ENCODE peak calls at places on chromosomes 7 and 10, in five cellular contexts. One of them, this sample, is unnamed.
A peak's percentile ranks its signal among the peaks of the same experiment; 100 is the strongest.

GRCh38 chr10:70192325-70192966 is 22.1 kb upstream of the SAR1A start:
- DNase-seq in MM.1S: no peak
- DNase-seq in Peyer's patch: no peak
- DNase-seq in cardiac muscle cell: peak; percentile 59
- DNase-seq in endodermal cell: no peak
- DNase-seq in this sample: no peak

GRCh38 chr10:68508090-68508489 is 19.2 kb downstream of the SLC25A16 start:
- DNase-seq in MM.1S: no peak
- DNase-seq in Peyer's patch: no peak
- DNase-seq in cardiac muscle cell: no peak
- DNase-seq in endodermal cell: no peak
- DNase-seq in this sample: no peak

GRCh38 chr10:62778125-62778524 is 26.4 kb upstream of the ADO start:
- DNase-seq in MM.1S: peak; percentile 15
- DNase-seq in Peyer's patch: no peak
- DNase-seq in cardiac muscle cell: no peak
- DNase-seq in endodermal cell: no peak
- DNase-seq in this sample: no peak

GRCh38 chr7:25820432-25821040 is 331.5 kb upstream of the NFE2L3 start:
- DNase-seq in MM.1S: no peak
- DNase-seq in Peyer's patch: no peak
- DNase-seq in cardiac muscle cell: no peak
- DNase-seq in endodermal cell: peak; percentile 72
- DNase-seq in this sample: no peak

GRCh38 chr10:46559231-46559671 is 2.8 kb upstream of the GPRIN2 start:
- DNase-seq in MM.1S: peak; percentile 4
- DNase-seq in Peyer's patch: peak; percentile 47
- DNase-seq in cardiac muscle cell: no peak
- DNase-seq in endodermal cell: peak; percentile 35
- DNase-seq in this sample: no peak

GRCh38 chr7:11191574-11192220 is 218.0 kb downstream of the PHF14 start:
- DNase-seq in MM.1S: no peak
- DNase-seq in Peyer's patch: no peak
- DNase-seq in cardiac muscle cell: no peak
- DNase-seq in endodermal cell: peak; percentile 91
- DNase-seq in this sample: no peak

GRCh38 chr7:70693300-70693689 is 438.6 kb upstream of the GALNT17 start:
- DNase-seq in MM.1S: no peak
- DNase-seq in Peyer's patch: no peak
- DNase-seq in cardiac muscle cell: peak; percentile 20
- DNase-seq in endodermal cell: no peak
- DNase-seq in this sample: no peak

GRCh38 chr10:110344622-110345021 is 39.9 kb upstream of the SMNDC1 start:
- DNase-seq in MM.1S: peak; percentile 79
- DNase-seq in Peyer's patch: no peak
- DNase-seq in cardiac muscle cell: no peak
- DNase-seq in endodermal cell: no peak
- DNase-seq in this sample: no peak

GRCh38 chr7:48280100-48280499 is 108.8 kb downstream of the ABCA13 start:
- DNase-seq in MM.1S: peak; percentile 37
- DNase-seq in Peyer's patch: no peak
- DNase-seq in cardiac muscle cell: peak; percentile 66
- DNase-seq in endodermal cell: no peak
- DNase-seq in this sample: no peak

GRCh38 chr7:140722254-140722653 is 25.7 kb downstream of the NDUFB2 start:
- DNase-seq in MM.1S: no peak
- DNase-seq in Peyer's patch: no peak
- DNase-seq in cardiac muscle cell: no peak
- DNase-seq in endodermal cell: no peak
- DNase-seq in this sample: no peak

GRCh38 chr10:79400567-79401004 is 44.8 kb downstream of the ZCCHC24 start:
- DNase-seq in MM.1S: peak; percentile 52
- DNase-seq in Peyer's patch: no peak
- DNase-seq in cardiac muscle cell: peak; percentile 57
- DNase-seq in endodermal cell: peak; percentile 90
- DNase-seq in this sample: no peak

GRCh38 chr10:28049286-28049685 is 50.4 kb upstream of the ODAD2 start:
- DNase-seq in MM.1S: no peak
- DNase-seq in Peyer's patch: no peak
- DNase-seq in cardiac muscle cell: no peak
- DNase-seq in endodermal cell: no peak
- DNase-seq in this sample: no peak

GRCh38 chr7:108503112-108504026 is 22.6 kb downstream of the PNPLA8 start:
- DNase-seq in MM.1S: no peak
- DNase-seq in Peyer's patch: no peak
- DNase-seq in cardiac muscle cell: peak; percentile 78
- DNase-seq in endodermal cell: no peak
- DNase-seq in this sample: no peak

GRCh38 chr10:97656777-97657176 is 16.3 kb downstream of the PI4K2A start:
- DNase-seq in MM.1S: no peak
- DNase-seq in Peyer's patch: no peak
- DNase-seq in cardiac muscle cell: no peak
- DNase-seq in endodermal cell: no peak
- DNase-seq in this sample: no peak

GRCh38 chr10:127449491-127449890 is 99.6 kb upstream of the NPS start:
- DNase-seq in MM.1S: no peak
- DNase-seq in Peyer's patch: no peak
- DNase-seq in cardiac muscle cell: no peak
- DNase-seq in endodermal cell: no peak
- DNase-seq in this sample: no peak

GRCh38 chr10:125284875-125285597 is 124.7 kb upstream of the CTBP2 start:
- DNase-seq in MM.1S: no peak
- DNase-seq in Peyer's patch: no peak
- DNase-seq in cardiac muscle cell: no peak
- DNase-seq in endodermal cell: no peak
- DNase-seq in this sample: no peak

GRCh38 chr10:6333973-6334372 is 131.2 kb downstream of the PFKFB3 start:
- DNase-seq in MM.1S: no peak
- DNase-seq in Peyer's patch: no peak
- DNase-seq in cardiac muscle cell: no peak
- DNase-seq in endodermal cell: no peak
- DNase-seq in this sample: no peak

GRCh38 chr10:62527019-62527827 is 153.1 kb downstream of the ZNF365 start:
- DNase-seq in MM.1S: peak; percentile 39
- DNase-seq in Peyer's patch: no peak
- DNase-seq in cardiac muscle cell: peak; percentile 45
- DNase-seq in endodermal cell: no peak
- DNase-seq in this sample: no peak

GRCh38 chr10:3806603-3807002 is 21.6 kb upstream of the KLF6 start:
- DNase-seq in MM.1S: no peak
- DNase-seq in Peyer's patch: peak; percentile 77
- DNase-seq in cardiac muscle cell: peak; percentile 67
- DNase-seq in endodermal cell: no peak
- DNase-seq in this sample: no peak

GRCh38 chr10:83332695-83333094 is 806.6 kb upstream of the GHITM start:
- DNase-seq in MM.1S: no peak
- DNase-seq in Peyer's patch: no peak
- DNase-seq in cardiac muscle cell: peak; percentile 1
- DNase-seq in endodermal cell: no peak
- DNase-seq in this sample: no peak

GRCh38 chr10:16816142-16816541 is 1.1 kb downstream of the RSU1 start:
- DNase-seq in MM.1S: no peak
- DNase-seq in Peyer's patch: no peak
- DNase-seq in cardiac muscle cell: no peak
- DNase-seq in endodermal cell: no peak
- DNase-seq in this sample: no peak

GRCh38 chr10:52540479-52540984 is 226.5 kb downstream of the DKK1 start:
- DNase-seq in MM.1S: no peak
- DNase-seq in Peyer's patch: no peak
- DNase-seq in cardiac muscle cell: no peak
- DNase-seq in endodermal cell: no peak
- DNase-seq in this sample: no peak

GRCh38 chr7:48505061-48505460 is 333.8 kb downstream of the ABCA13 start:
- DNase-seq in MM.1S: no peak
- DNase-seq in Peyer's patch: no peak
- DNase-seq in cardiac muscle cell: no peak
- DNase-seq in endodermal cell: no peak
- DNase-seq in this sample: no peak

GRCh38 chr7:44216521-44217030 is 15.8 kb downstream of the YKT6 start:
- DNase-seq in MM.1S: no peak
- DNase-seq in Peyer's patch: no peak
- DNase-seq in cardiac muscle cell: no peak
- DNase-seq in endodermal cell: no peak
- DNase-seq in this sample: no peak

GRCh38 chr10:22630229-22631174 is 83.9 kb downstream of the PIP4K2A start:
- DNase-seq in MM.1S: peak; percentile 94
- DNase-seq in Peyer's patch: no peak
- DNase-seq in cardiac muscle cell: peak; percentile 67
- DNase-seq in endodermal cell: no peak
- DNase-seq in this sample: peak; percentile 37

GRCh38 chr10:52818019-52818418 is 45.4 kb upstream of the MBL2 start:
- DNase-seq in MM.1S: peak; percentile 87
- DNase-seq in Peyer's patch: no peak
- DNase-seq in cardiac muscle cell: peak; percentile 60
- DNase-seq in endodermal cell: peak; percentile 61
- DNase-seq in this sample: no peak

GRCh38 chr7:107982463-107982862 is 20.5 kb downstream of the LAMB1 start:
- DNase-seq in MM.1S: no peak
- DNase-seq in Peyer's patch: no peak
- DNase-seq in cardiac muscle cell: no peak
- DNase-seq in endodermal cell: no peak
- DNase-seq in this sample: no peak

GRCh38 chr10:63363951-63364350 is 101.8 kb downstream of the JMJD1C start:
- DNase-seq in MM.1S: no peak
- DNase-seq in Peyer's patch: no peak
- DNase-seq in cardiac muscle cell: no peak
- DNase-seq in endodermal cell: no peak
- DNase-seq in this sample: no peak

GRCh38 chr10:81018898-81019890 is 481.5 kb downstream of the SH2D4B start:
- DNase-seq in MM.1S: peak; percentile 66
- DNase-seq in Peyer's patch: no peak
- DNase-seq in cardiac muscle cell: peak; percentile 65
- DNase-seq in endodermal cell: peak; percentile 74
- DNase-seq in this sample: no peak

GRCh38 chr7:133934974-133935330 is 192.2 kb upstream of the LRGUK start:
- DNase-seq in MM.1S: no peak
- DNase-seq in Peyer's patch: no peak
- DNase-seq in cardiac muscle cell: no peak
- DNase-seq in endodermal cell: peak; percentile 56
- DNase-seq in this sample: no peak

GRCh38 chr10:79063661-79064490 is 4.9 kb upstream of the ZMIZ1 start:
- DNase-seq in MM.1S: peak; percentile 46
- DNase-seq in Peyer's patch: peak; percentile 48
- DNase-seq in cardiac muscle cell: no peak
- DNase-seq in endodermal cell: peak; percentile 36
- DNase-seq in this sample: no peak

GRCh38 chr10:7085147-7085912 is 325.5 kb downstream of the SFMBT2 start:
- DNase-seq in MM.1S: no peak
- DNase-seq in Peyer's patch: no peak
- DNase-seq in cardiac muscle cell: no peak
- DNase-seq in endodermal cell: no peak
- DNase-seq in this sample: no peak

GRCh38 chr7:55150166-55150565 is 131.3 kb downstream of the EGFR start:
- DNase-seq in MM.1S: no peak
- DNase-seq in Peyer's patch: no peak
- DNase-seq in cardiac muscle cell: no peak
- DNase-seq in endodermal cell: no peak
- DNase-seq in this sample: no peak

DNA sequence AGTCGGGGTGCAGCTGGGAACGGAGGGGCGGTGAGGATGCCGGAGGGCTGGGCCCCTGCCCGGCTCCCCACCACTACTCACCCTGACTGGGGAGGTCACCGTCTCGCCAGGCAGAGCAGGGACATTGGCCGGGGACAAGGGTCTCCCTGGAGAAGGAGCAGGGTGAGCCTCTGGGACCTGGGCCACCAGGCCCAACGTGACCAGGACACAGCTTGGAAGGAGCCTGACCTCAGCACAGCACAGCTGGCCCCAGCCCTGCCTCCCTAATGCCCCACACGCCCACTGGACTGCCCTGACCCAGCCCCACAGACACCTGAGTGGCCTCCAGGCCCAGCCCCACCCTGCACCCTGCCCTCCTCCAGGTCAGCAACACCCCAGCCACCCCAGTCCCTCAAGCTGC is 21.1 kb downstream of the MICALL2 start:
- DNase-seq in MM.1S: no peak
- DNase-seq in Peyer's patch: no peak
- DNase-seq in cardiac muscle cell: no peak
- DNase-seq in endodermal cell: no peak
- DNase-seq in this sample: no peak
- H3K27me3 ChIP-seq in MM.1S: peaks cover 39% of the 10 kb centered on the region
- H3K27me3 ChIP-seq in Peyer's patch: no peaks in the 10 kb centered on the region
- H3K27me3 ChIP-seq in cardiac muscle cell: no peaks in the 10 kb centered on the region
- H3K27me3 ChIP-seq in endodermal cell: no peaks in the 10 kb centered on the region
- H3K27me3 ChIP-seq in this sample: no peaks in the 10 kb centered on the region

DNA sequence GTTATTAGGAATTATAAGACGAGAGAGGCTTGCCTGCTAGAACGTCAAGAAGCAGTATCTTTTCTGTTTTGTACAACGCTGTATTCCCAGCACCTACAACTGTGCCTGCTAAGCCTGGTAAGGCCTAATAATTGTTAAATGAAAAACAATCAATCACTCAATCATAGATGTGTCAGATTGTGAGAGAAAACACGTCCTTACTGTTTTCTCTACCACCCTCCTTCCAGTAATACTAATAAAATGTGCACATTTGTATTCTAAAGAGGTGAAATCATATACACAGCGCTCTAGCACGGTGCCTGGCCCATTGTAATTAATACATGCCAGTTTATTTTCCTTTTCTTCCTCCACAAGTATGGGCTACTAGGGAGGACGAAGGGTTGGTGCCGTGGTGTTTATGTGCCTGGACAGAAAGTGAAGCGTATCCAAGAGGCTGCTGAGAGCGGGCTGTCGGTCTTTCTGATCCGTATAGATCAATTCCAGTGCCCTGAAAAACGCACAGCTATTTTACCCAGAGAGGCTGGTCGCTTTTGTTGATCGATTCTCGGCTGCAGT is 1.5 kb upstream of the AUTS2 start:
- DNase-seq in MM.1S: no peak
- DNase-seq in Peyer's patch: no peak
- DNase-seq in cardiac muscle cell: no peak
- DNase-seq in endodermal cell: no peak
- DNase-seq in this sample: no peak
- H3K27me3 ChIP-seq in MM.1S: no peaks in the 10 kb centered on the region
- H3K27me3 ChIP-seq in Peyer's patch: peaks cover 6% of the 10 kb centered on the region
- H3K27me3 ChIP-seq in cardiac muscle cell: peaks cover 41% of the 10 kb centered on the region
- H3K27me3 ChIP-seq in endodermal cell: peaks cover 21% of the 10 kb centered on the region
- H3K27me3 ChIP-seq in this sample: peaks cover 17% of the 10 kb centered on the region

GRCh38 chr7:27239780-27240731 is 2.5 kb upstream of the EVX1 start:
- DNase-seq in MM.1S: no peak
- DNase-seq in Peyer's patch: no peak
- DNase-seq in cardiac muscle cell: no peak
- DNase-seq in endodermal cell: peak; percentile 72
- DNase-seq in this sample: no peak
- H3K27me3 ChIP-seq in MM.1S: peaks cover 52% of the 10 kb centered on the region
- H3K27me3 ChIP-seq in Peyer's patch: peaks cover 81% of the 10 kb centered on the region
- H3K27me3 ChIP-seq in cardiac muscle cell: peaks cover 100% of the 10 kb centered on the region
- H3K27me3 ChIP-seq in endodermal cell: peaks cover 100% of the 10 kb centered on the region
- H3K27me3 ChIP-seq in this sample: peaks cover 81% of the 10 kb centered on the region

DNA sequence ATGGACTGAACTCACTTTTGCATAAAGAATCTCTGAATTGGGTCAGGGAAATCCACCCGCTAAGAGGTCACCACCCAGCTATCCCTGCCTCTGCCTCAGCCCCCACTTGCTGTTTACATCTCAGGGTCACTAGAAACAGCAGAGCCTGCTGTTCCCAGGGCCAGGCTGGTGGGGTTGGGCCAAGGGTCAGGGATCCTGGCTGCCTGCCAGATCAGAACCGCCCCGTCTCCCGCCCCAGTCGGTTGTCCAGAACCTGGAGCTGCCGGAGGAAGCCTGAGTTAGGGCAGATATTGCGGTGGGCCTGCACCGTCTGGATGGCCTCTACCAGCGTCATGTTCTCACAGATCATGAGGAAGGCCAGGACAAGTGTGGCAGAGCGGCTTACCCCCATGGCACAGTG is 17.0 kb upstream of the SAMD8 start:
- DNase-seq in MM.1S: no peak
- DNase-seq in Peyer's patch: no peak
- DNase-seq in cardiac muscle cell: no peak
- DNase-seq in endodermal cell: no peak
- DNase-seq in this sample: no peak
- H3K27me3 ChIP-seq in MM.1S: no peaks in the 10 kb centered on the region
- H3K27me3 ChIP-seq in Peyer's patch: no peaks in the 10 kb centered on the region
- H3K27me3 ChIP-seq in cardiac muscle cell: peaks cover 27% of the 10 kb centered on the region
- H3K27me3 ChIP-seq in endodermal cell: no peaks in the 10 kb centered on the region
- H3K27me3 ChIP-seq in this sample: no peaks in the 10 kb centered on the region

This sample was measured in effector memory CD4-positive, alpha-beta T cell.